ENCODE peak calls at places on chromosome 12, in eight cellular contexts. Y is thoracic aorta; H is IMR-90; I is fibroblast of the aortic adventitia; J is CD8-positive, alpha-beta T cell; D is LNCaP clone FGC; Z is foreskin fibroblast; B is GM23338. V is an unnamed sample.
A peak's percentile ranks its signal among the peaks of the same experiment; 100 is the strongest.

GRCh38 chr12:108519558-108519957 is 4.5 kb downstream of the FICD start:
- DNase-seq in Y (no peak), H (no peak), I (no peak), J (no peak), D (no peak), Z (no peak), B (peak; percentile 47), V (no peak)

GRCh38 chr12:108849653-108850052 is 7.7 kb downstream of the SSH1 start:
- DNase-seq in Y (no peak), H (no peak), I (no peak), J (no peak), D (no peak), Z (no peak), B (peak; percentile 52), V (no peak)

GRCh38 chr12:121223283-121223946 is 13.5 kb downstream of the P2RX4 start:
- DNase-seq in Y (no peak), H (no peak), I (no peak), J (no peak), D (no peak), Z (no peak), B (no peak), V (no peak)

GRCh38 chr12:104627231-104627974 is 170.7 kb downstream of the CHST11 start:
- DNase-seq in Y (no peak), H (no peak), I (no peak), J (no peak), D (no peak), Z (no peak), B (no peak), V (no peak)

GRCh38 chr12:69168828-69169227 is 70.5 kb upstream of the CPSF6 start:
- DNase-seq in Y (no peak), H (no peak), I (no peak), J (no peak), D (no peak), Z (no peak), B (no peak), V (no peak)

GRCh38 chr12:116160883-116161458 is 116.5 kb downstream of the MED13L start:
- DNase-seq in Y (no peak), H (no peak), I (no peak), J (no peak), D (no peak), Z (no peak), B (no peak), V (no peak)

GRCh38 chr12:7555752-7556151 is 52.2 kb upstream of the CD163 start:
- DNase-seq in Y (no peak), H (peak; percentile 73), I (peak; percentile 57), J (no peak), D (no peak), Z (peak; percentile 75), B (peak; percentile 7), V (peak; percentile 36)

GRCh38 chr12:80472912-80473500 is 29.0 kb downstream of the PTPRQ start:
- DNase-seq in Y (no peak), H (peak; percentile 81), I (peak; percentile 85), J (no peak), D (peak; percentile 50), Z (peak; percentile 67), B (peak; percentile 68), V (peak; percentile 83)

GRCh38 chr12:66279127-66279712 is 23.1 kb upstream of the HELB start:
- DNase-seq in Y (no peak), H (peak; percentile 22), I (peak; percentile 31), J (peak; percentile 35), D (no peak), Z (no peak), B (peak; percentile 46), V (peak; percentile 54)

GRCh38 chr12:1509703-1510395 is 84.5 kb downstream of the FBXL14 start:
- DNase-seq in Y (no peak), H (no peak), I (no peak), J (no peak), D (no peak), Z (no peak), B (no peak), V (no peak)

GRCh38 chr12:57018906-57019305 is 2.6 kb upstream of the TAC3 start:
- DNase-seq in Y (no peak), H (no peak), I (no peak), J (no peak), D (no peak), Z (no peak), B (no peak), V (no peak)

GRCh38 chr12:93199831-93200236 is 177.9 kb upstream of the NUDT4 start:
- DNase-seq in Y (no peak), H (peak; percentile 56), I (peak; percentile 75), J (no peak), D (no peak), Z (no peak), B (no peak), V (peak; percentile 53)

GRCh38 chr12:106113042-106113441 is 25.7 kb downstream of the NUAK1 start:
- DNase-seq in Y (no peak), H (peak; percentile 68), I (peak; percentile 30), J (no peak), D (no peak), Z (no peak), B (no peak), V (peak; percentile 53)

GRCh38 chr12:94848966-94849365 is 154.5 kb downstream of the NDUFA12 start:
- DNase-seq in Y (no peak), H (no peak), I (no peak), J (no peak), D (no peak), Z (no peak), B (no peak), V (no peak)

GRCh38 chr12:91667698-91668097 is 477.9 kb downstream of the BTG1 start:
- DNase-seq in Y (no peak), H (no peak), I (no peak), J (no peak), D (no peak), Z (no peak), B (no peak), V (no peak)

GRCh38 chr12:57984629-57985151 is 43.3 kb downstream of the ATP23 start:
- DNase-seq in Y (no peak), H (no peak), I (no peak), J (no peak), D (no peak), Z (no peak), B (no peak), V (no peak)

GRCh38 chr12:127107744-127108143 is 1159.2 kb upstream of the TMEM132C start:
- DNase-seq in Y (no peak), H (no peak), I (no peak), J (no peak), D (no peak), Z (peak; percentile 22), B (no peak), V (no peak)

GRCh38 chr12:76123301-76124212 is 39.1 kb upstream of the NAP1L1 start:
- DNase-seq in Y (no peak), H (peak; percentile 64), I (peak; percentile 75), J (no peak), D (no peak), Z (peak; percentile 25), B (peak; percentile 12), V (peak; percentile 65)

GRCh38 chr12:29208060-29208459 is 59.0 kb downstream of the FAR2 start:
- DNase-seq in Y (no peak), H (no peak), I (no peak), J (no peak), D (no peak), Z (no peak), B (no peak), V (no peak)

DNA sequence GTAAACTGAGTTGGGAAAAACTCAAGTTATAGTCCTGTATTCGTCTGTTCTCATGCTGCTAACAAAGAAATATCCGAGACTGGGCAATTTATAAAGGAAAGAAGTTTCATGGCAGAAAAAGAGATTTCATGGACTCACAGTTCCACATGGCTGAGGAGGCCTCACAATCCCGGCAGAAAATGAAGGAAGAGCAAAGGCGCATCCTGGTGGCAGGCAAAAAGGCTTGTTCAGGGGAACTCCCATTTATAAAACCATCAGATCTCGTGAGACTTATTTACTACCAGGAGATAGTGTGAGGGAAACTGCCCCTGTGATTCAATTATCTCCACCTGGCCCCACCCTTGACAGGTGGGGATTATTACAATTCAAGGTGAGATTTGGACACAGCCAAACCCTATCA is 292.6 kb upstream of the SYT1 start:
- DNase-seq in Y (no peak), H (no peak), I (no peak), J (no peak), D (no peak), Z (no peak), B (peak; percentile 68), V (no peak)
- TF ChIP-seq CTCF in Y (no peak), H (no peak), I (no peak), J (no peak), D (no peak), Z (no peak), B (peak; percentile 64), V (no peak)

GRCh38 chr12:6452908-6453630 is 1.2 kb downstream of the TAPBPL start:
- DNase-seq in Y (no peak), H (no peak), I (no peak), J (no peak), D (no peak), Z (no peak), B (no peak), V (no peak)
- H3K4me3 ChIP-seq in Y (peak overlapping the region; percentile 75), H (no peak overlapping the region), I (peak overlapping the region; percentile 81), J (peak overlapping the region; percentile 68), D (peak overlapping the region; percentile 64), Z (peak overlapping the region; percentile 63), B (no peak overlapping the region), V (peak overlapping the region; percentile 68)

DNA sequence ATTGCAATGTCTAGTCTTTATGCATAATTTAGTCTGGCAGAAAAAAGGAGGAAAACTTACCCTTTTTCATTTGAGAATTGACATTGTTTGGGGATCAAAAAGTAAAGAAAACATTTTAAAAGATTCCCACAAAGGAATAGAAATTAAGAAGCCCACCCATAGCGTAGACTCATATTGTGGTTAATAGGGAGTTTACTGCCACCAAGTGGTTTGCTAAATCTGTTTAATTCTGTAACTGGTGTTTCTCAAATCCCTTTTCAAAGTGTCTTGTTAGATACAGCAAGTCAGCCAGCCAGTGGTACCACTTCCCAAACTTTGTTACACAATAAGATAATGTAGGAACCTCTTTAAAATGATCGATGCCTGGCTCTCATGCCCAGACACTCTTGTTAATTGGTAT is 180.3 kb downstream of the IPO8 start:
- DNase-seq in Y (no peak), H (no peak), I (peak; percentile 40), J (no peak), D (no peak), Z (peak; percentile 2), B (peak; percentile 62), V (peak; percentile 60)
- TF ChIP-seq CTCF in Y (no peak), H (peak; percentile 19), I (peak; percentile 19), J (no peak), D (peak; percentile 46), Z (peak; percentile 11), B (peak; percentile 63), V (peak; percentile 33)

DNA sequence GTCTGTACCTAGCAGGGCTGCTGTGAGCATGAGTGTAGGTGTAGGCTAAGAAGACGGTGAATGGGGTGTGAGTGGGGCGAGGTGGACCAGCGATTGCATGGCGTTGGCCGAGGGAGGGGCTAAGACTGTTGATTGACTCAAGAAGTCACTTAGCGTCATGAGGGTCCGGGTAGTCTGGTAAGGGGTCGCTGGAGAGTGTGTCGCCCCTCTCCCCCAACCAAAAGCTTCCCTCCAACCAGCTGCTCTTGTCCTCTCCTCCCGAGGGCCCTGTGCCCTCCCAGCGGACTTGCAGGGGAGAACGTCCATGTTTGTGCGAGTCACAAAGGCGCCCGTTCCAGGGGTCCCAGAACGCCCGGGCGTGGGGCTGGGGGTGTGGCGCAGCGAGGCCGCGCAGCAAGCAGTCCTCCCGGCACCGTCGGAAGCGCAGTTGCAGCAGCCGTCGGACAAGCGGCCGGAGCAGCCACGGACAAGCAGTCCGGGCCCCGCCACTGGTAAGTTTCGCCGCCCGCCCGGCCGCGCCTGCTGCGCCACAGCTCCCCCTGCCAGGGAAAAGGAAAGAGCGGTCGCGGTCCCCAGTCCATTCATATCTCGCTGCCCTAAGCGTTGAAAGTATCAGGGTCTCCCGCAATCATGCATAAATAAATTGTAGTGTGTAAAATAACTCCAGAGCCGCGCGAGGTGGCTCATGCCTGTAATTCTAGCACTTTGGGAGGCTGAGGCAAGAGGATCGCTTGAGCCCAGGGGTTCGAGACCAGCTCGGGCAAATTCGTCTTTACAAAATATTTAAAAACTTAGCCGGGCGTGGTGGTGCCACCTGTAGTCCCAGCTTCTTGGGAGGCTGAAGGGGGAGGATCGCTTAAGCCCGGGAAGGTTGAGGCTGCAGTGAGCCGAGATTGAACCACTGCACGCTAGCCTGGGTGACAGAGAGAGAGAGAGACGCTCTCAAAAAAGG is at the start of gene CCDC63:
- DNase-seq in Y (no peak), H (no peak), I (peak; percentile 16), J (peak; percentile 9), D (no peak), Z (peak; percentile 39), B (peak; percentile 87), V (peak; percentile 45)
- H3K4me3 ChIP-seq in Y (peak within 1 kb of the TSS; percentile 68), H (peak within 1 kb of the TSS; percentile 2), I (peak within 1 kb of the TSS; percentile 17), J (peak within 1 kb of the TSS; percentile 61), D (no peak within 1 kb of the TSS), Z (peak within 1 kb of the TSS; percentile 24), B (peak within 1 kb of the TSS; percentile 74), V (no peak within 1 kb of the TSS)

V was measured in fibroblast of pulmonary artery.